ENCODE peak calls at places on chromosome 6, in seven cellular contexts. Z, H, R, B, X, J and S are unnamed samples.

GRCh38 chr6:137218473-137218916 is 690 bp downstream of the IFNGR1 start:
- DNase-seq in J (peak), Z (peak), H (no peak), X (peak), R (no peak), B (peak), S (peak)

GRCh38 chr6:16764188-16764950 is 3.1 kb upstream of the ATXN1 start:
- DNase-seq in B (peak), H (no peak), Z (no peak), J (no peak), X (peak), R (no peak), S (peak)

GRCh38 chr6:8229913-8230312 is 127.6 kb upstream of the EEF1E1 start:
- DNase-seq in X (no peak), J (no peak), R (no peak), Z (no peak), H (no peak), B (no peak), S (no peak)

GRCh38 chr6:133555726-133556125 is 314.6 kb downstream of the EYA4 start:
- DNase-seq in B (no peak), J (no peak), X (no peak), R (no peak), Z (no peak), H (no peak), S (no peak)

GRCh38 chr6:4780360-4780812 is 4.2 kb downstream of the CDYL start:
- DNase-seq in R (no peak), H (no peak), Z (no peak), J (no peak), B (no peak), X (peak), S (no peak)

GRCh38 chr6:33856655-33857054 is 52.9 kb upstream of the MLN start:
- DNase-seq in J (peak), B (no peak), X (no peak), R (no peak), H (no peak), Z (peak), S (peak)

GRCh38 chr6:128068110-128068460 is 167.2 kb upstream of the THEMIS start:
- DNase-seq in X (no peak), R (peak), B (no peak), Z (no peak), J (no peak), H (no peak), S (no peak)

GRCh38 chr6:135285165-135285564 is 104.1 kb downstream of the MYB start:
- DNase-seq in R (no peak), Z (no peak), X (no peak), J (no peak), B (no peak), H (no peak), S (no peak)

GRCh38 chr6:156718647-156719394 is 58.4 kb upstream of the ARID1B start:
- DNase-seq in B (no peak), Z (no peak), H (peak), R (no peak), J (peak), X (no peak), S (no peak)

GRCh38 chr6:154847318-154847717 is 114.1 kb downstream of the SCAF8 start:
- DNase-seq in Z (no peak), H (no peak), J (no peak), B (no peak), X (no peak), R (no peak), S (no peak)

GRCh38 chr6:148750826-148751225 is 4.0 kb downstream of the UST start:
- DNase-seq in X (no peak), J (no peak), B (no peak), R (no peak), H (no peak), Z (no peak), S (no peak)

GRCh38 chr6:10529231-10529801 is 8.2 kb downstream of the GCNT2 start:
- DNase-seq in H (no peak), Z (no peak), B (no peak), J (no peak), X (peak), R (no peak), S (no peak)

GRCh38 chr6:52529311-52529710 is 47.5 kb downstream of the TRAM2 start:
- DNase-seq in B (no peak), X (no peak), R (no peak), H (no peak), J (no peak), Z (no peak), S (no peak)

GRCh38 chr6:30781697-30782424 is 37.5 kb upstream of the IER3 start:
- DNase-seq in X (peak), J (peak), R (peak), H (peak), Z (peak), B (peak), S (no peak)

GRCh38 chr6:88556663-88557062 is 390.5 kb upstream of the CNR1 start:
- DNase-seq in J (no peak), Z (no peak), H (no peak), R (no peak), X (no peak), B (no peak), S (no peak)